ENCODE peak calls at places on chromosomes 6 and 20, in five cellular contexts. One of them, this sample, is unnamed.

GRCh38 chr6:48641544-48641943 is 530.5 kb upstream of the PTCHD4 start:
- DNase-seq in T-cell: no peak
- DNase-seq in brain microvascular endothelial cell: peak; percentile 48
- DNase-seq in NCI-H345: no peak
- DNase-seq in WTC11: no peak
- DNase-seq in this sample: peak; percentile 43

GRCh38 chr6:69179681-69180080 is 544.6 kb downstream of the ADGRB3 start:
- DNase-seq in T-cell: no peak
- DNase-seq in brain microvascular endothelial cell: no peak
- DNase-seq in NCI-H345: no peak
- DNase-seq in WTC11: no peak
- DNase-seq in this sample: peak; percentile 29

GRCh38 chr20:48618631-48619030 is 209.2 kb downstream of the PREX1 start:
- DNase-seq in T-cell: no peak
- DNase-seq in brain microvascular endothelial cell: no peak
- DNase-seq in NCI-H345: no peak
- DNase-seq in WTC11: no peak
- DNase-seq in this sample: no peak

GRCh38 chr6:11172501-11173337 is 59.7 kb downstream of the NEDD9 start:
- DNase-seq in T-cell: peak; percentile 55
- DNase-seq in brain microvascular endothelial cell: peak; percentile 55
- DNase-seq in NCI-H345: peak; percentile 29
- DNase-seq in WTC11: peak; percentile 84
- DNase-seq in this sample: peak; percentile 80

GRCh38 chr20:61940491-61940890 is 125.2 kb downstream of the TAF4 start:
- DNase-seq in T-cell: peak; percentile 2
- DNase-seq in brain microvascular endothelial cell: no peak
- DNase-seq in NCI-H345: no peak
- DNase-seq in WTC11: peak; percentile 3
- DNase-seq in this sample: peak; percentile 24

GRCh38 chr6:53530346-53530745 is 14.6 kb downstream of the GCLC start:
- DNase-seq in T-cell: no peak
- DNase-seq in brain microvascular endothelial cell: peak; percentile 29
- DNase-seq in NCI-H345: no peak
- DNase-seq in WTC11: peak; percentile 28
- DNase-seq in this sample: no peak

GRCh38 chr6:125511809-125512341 is 210.1 kb upstream of the HDDC2 start:
- DNase-seq in T-cell: no peak
- DNase-seq in brain microvascular endothelial cell: peak; percentile 66
- DNase-seq in NCI-H345: peak; percentile 72
- DNase-seq in WTC11: no peak
- DNase-seq in this sample: no peak

GRCh38 chr6:137102851-137103492 is 58.2 kb upstream of the IL20RA start:
- DNase-seq in T-cell: no peak
- DNase-seq in brain microvascular endothelial cell: no peak
- DNase-seq in NCI-H345: no peak
- DNase-seq in WTC11: no peak
- DNase-seq in this sample: no peak

GRCh38 chr6:142395768-142396231 is 94.0 kb downstream of the ADGRG6 start:
- DNase-seq in T-cell: no peak
- DNase-seq in brain microvascular endothelial cell: peak; percentile 56
- DNase-seq in NCI-H345: no peak
- DNase-seq in WTC11: no peak
- DNase-seq in this sample: no peak

GRCh38 chr6:63897459-63897858 is 261.9 kb downstream of the PHF3 start:
- DNase-seq in T-cell: no peak
- DNase-seq in brain microvascular endothelial cell: peak; percentile 2
- DNase-seq in NCI-H345: no peak
- DNase-seq in WTC11: no peak
- DNase-seq in this sample: peak; percentile 47

GRCh38 chr6:147567141-147567805 is 58.8 kb downstream of the SAMD5 start:
- DNase-seq in T-cell: no peak
- DNase-seq in brain microvascular endothelial cell: no peak
- DNase-seq in NCI-H345: no peak
- DNase-seq in WTC11: no peak
- DNase-seq in this sample: peak; percentile 2

GRCh38 chr6:47188588-47189021 is 121.1 kb downstream of the TNFRSF21 start:
- DNase-seq in T-cell: no peak
- DNase-seq in brain microvascular endothelial cell: peak; percentile 59
- DNase-seq in NCI-H345: no peak
- DNase-seq in WTC11: no peak
- DNase-seq in this sample: peak; percentile 88

GRCh38 chr6:161152904-161153662 is 120.8 kb downstream of the AGPAT4 start:
- DNase-seq in T-cell: no peak
- DNase-seq in brain microvascular endothelial cell: no peak
- DNase-seq in NCI-H345: peak; percentile 5
- DNase-seq in WTC11: no peak
- DNase-seq in this sample: no peak

GRCh38 chr6:168636147-168636982 is 195.4 kb downstream of the SMOC2 start:
- DNase-seq in T-cell: no peak
- DNase-seq in brain microvascular endothelial cell: no peak
- DNase-seq in NCI-H345: no peak
- DNase-seq in WTC11: peak; percentile 40
- DNase-seq in this sample: peak; percentile 68

GRCh38 chr20:50450961-50451752 is 59.0 kb upstream of the PTPN1 start:
- DNase-seq in T-cell: no peak
- DNase-seq in brain microvascular endothelial cell: peak; percentile 63
- DNase-seq in NCI-H345: no peak
- DNase-seq in WTC11: peak; percentile 66
- DNase-seq in this sample: peak; percentile 89

GRCh38 chr6:107330190-107330589 is 129.2 kb downstream of the PDSS2 start:
- DNase-seq in T-cell: no peak
- DNase-seq in brain microvascular endothelial cell: no peak
- DNase-seq in NCI-H345: no peak
- DNase-seq in WTC11: no peak
- DNase-seq in this sample: peak; percentile 81

GRCh38 chr20:36951977-36952738 is 650 bp upstream of the SAMHD1 start:
- DNase-seq in T-cell: no peak
- DNase-seq in brain microvascular endothelial cell: no peak
- DNase-seq in NCI-H345: no peak
- DNase-seq in WTC11: no peak
- DNase-seq in this sample: no peak

GRCh38 chr20:63967330-63968135 is 2.2 kb downstream of the ZNF512B start:
- DNase-seq in T-cell: no peak
- DNase-seq in brain microvascular endothelial cell: no peak
- DNase-seq in NCI-H345: no peak
- DNase-seq in WTC11: no peak
- DNase-seq in this sample: no peak

GRCh38 chr6:37936909-37937308 is 117.4 kb downstream of the ZFAND3 start:
- DNase-seq in T-cell: no peak
- DNase-seq in brain microvascular endothelial cell: no peak
- DNase-seq in NCI-H345: no peak
- DNase-seq in WTC11: no peak
- DNase-seq in this sample: no peak

This sample was measured in trophoblast cell.